ENCODE peak calls at places on chromosome 6, in five cellular contexts. T is CD8-positive, alpha-beta memory T cell; M is left ventricle myocardium inferior; U is caudate nucleus; X is A549. H is an unnamed sample.

GRCh38 chr6:50602191-50602810 is 111.0 kb upstream of the TFAP2D start:
- DNase-seq in T (no peak), M (no peak), U (no peak), X (peak; percentile 18), H (no peak)

GRCh38 chr6:93992976-93993375 is 573.6 kb upstream of the EPHA7 start:
- DNase-seq in T (no peak), M (no peak), U (no peak), X (no peak), H (no peak)

GRCh38 chr6:44966449-44967091 is 361.6 kb upstream of the RUNX2 start:
- DNase-seq in T (no peak), M (no peak), U (no peak), X (peak; percentile 57), H (peak; percentile 77)

GRCh38 chr6:90068835-90069478 is 174.7 kb downstream of the GJA10 start:
- DNase-seq in T (no peak), M (no peak), U (no peak), X (no peak), H (no peak)

GRCh38 chr6:79586548-79586947 is 44.6 kb upstream of the SH3BGRL2 start:
- DNase-seq in T (no peak), M (no peak), U (no peak), X (peak; percentile 54), H (no peak)

GRCh38 chr6:106630366-106630765 is 988 bp downstream of the QRSL1 start:
- DNase-seq in T (no peak), M (no peak), U (no peak), X (peak; percentile 6), H (no peak)

GRCh38 chr6:47446974-47447373 is 30.6 kb upstream of the CD2AP start:
- DNase-seq in T (no peak), M (no peak), U (no peak), X (no peak), H (no peak)

GRCh38 chr6:158460602-158461092 is 99.2 kb upstream of the TMEM181 start:
- DNase-seq in T (no peak), M (no peak), U (no peak), X (no peak), H (peak; percentile 59)

GRCh38 chr6:132017921-132018320 is 66.7 kb upstream of the CCN2 start:
- DNase-seq in T (no peak), M (no peak), U (no peak), X (no peak), H (no peak)

GRCh38 chr6:31878761-31879542 is at the start of gene SLC44A4:
- DNase-seq in T (no peak), M (no peak), U (no peak), X (no peak), H (no peak)

GRCh38 chr6:157106487-157106886 is 216.8 kb downstream of the TMEM242 start:
- DNase-seq in T (no peak), M (no peak), U (no peak), X (peak; percentile 28), H (peak; percentile 34)

GRCh38 chr6:83781506-83781905 is 71.7 kb upstream of the RIPPLY2 start:
- DNase-seq in T (no peak), M (no peak), U (no peak), X (no peak), H (no peak)

GRCh38 chr6:138461647-138462046 is 37.6 kb downstream of the NHSL1 start:
- DNase-seq in T (no peak), M (no peak), U (no peak), X (no peak), H (no peak)

GRCh38 chr6:138465007-138465645 is 34.2 kb downstream of the NHSL1 start:
- DNase-seq in T (no peak), M (no peak), U (no peak), X (peak; percentile 68), H (peak; percentile 99)

GRCh38 chr6:170208171-170208601 is 82.7 kb downstream of the DLL1 start:
- DNase-seq in T (no peak), M (no peak), U (no peak), X (no peak), H (no peak)

GRCh38 chr6:113416166-113416565 is 441.0 kb upstream of the MARCKS start:
- DNase-seq in T (no peak), M (no peak), U (no peak), X (no peak), H (no peak)

GRCh38 chr6:84135291-84135690 is 92.2 kb downstream of the CEP162 start:
- DNase-seq in T (no peak), M (no peak), U (no peak), X (no peak), H (peak; percentile 52)

GRCh38 chr6:5580736-5581568 is 319.6 kb downstream of the FARS2 start:
- DNase-seq in T (no peak), M (no peak), U (no peak), X (no peak), H (no peak)

GRCh38 chr6:151589667-151590066 is 95.8 kb downstream of the CCDC170 start:
- DNase-seq in T (no peak), M (no peak), U (no peak), X (no peak), H (no peak)

GRCh38 chr6:170178561-170179477 is 112.1 kb downstream of the DLL1 start:
- DNase-seq in T (no peak), M (peak; percentile 14), U (no peak), X (no peak), H (peak; percentile 89)

GRCh38 chr6:31479933-31480535 is 17.9 kb upstream of the MICB start:
- DNase-seq in T (no peak), M (no peak), U (no peak), X (no peak), H (no peak)

GRCh38 chr6:71419217-71419953 is 130.8 kb downstream of the OGFRL1 start:
- DNase-seq in T (no peak), M (peak; percentile 26), U (no peak), X (no peak), H (no peak)

GRCh38 chr6:137102851-137103492 is 58.2 kb upstream of the IL20RA start:
- DNase-seq in T (peak; percentile 18), M (no peak), U (no peak), X (no peak), H (no peak)

GRCh38 chr6:126661646-126662045 is 321.7 kb downstream of the CENPW start:
- DNase-seq in T (no peak), M (no peak), U (no peak), X (peak; percentile 1), H (no peak)

GRCh38 chr6:37517411-37517812 is 17.7 kb upstream of the CCDC167 start:
- DNase-seq in T (peak; percentile 92), M (no peak), U (no peak), X (no peak), H (no peak)
- H3K27ac ChIP-seq in T (peak overlapping the region; percentile 98), M (no peak overlapping the region), U (no peak overlapping the region), X (no peak overlapping the region), H (no peak overlapping the region)

DNA sequence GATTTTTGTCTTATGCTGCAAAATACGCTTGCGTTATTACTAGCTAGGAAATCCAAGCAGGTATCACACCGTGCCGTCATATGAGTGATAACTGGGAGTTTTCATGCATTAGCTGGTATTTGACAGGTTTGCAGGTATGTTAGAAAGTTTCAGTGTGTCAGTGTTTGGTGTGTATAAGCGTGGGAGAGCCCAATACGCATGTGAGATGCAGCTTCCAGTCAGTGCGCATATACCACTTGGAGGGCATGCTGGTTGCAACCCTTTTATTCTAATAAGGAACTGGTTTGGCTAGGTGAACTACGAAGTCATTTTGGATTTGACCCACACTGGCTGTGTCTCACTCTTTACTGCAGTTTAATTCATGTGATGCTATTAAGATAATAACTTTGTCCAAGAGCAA is 35.1 kb downstream of the JARID2 start:
- DNase-seq in T (no peak), M (no peak), U (no peak), X (no peak), H (no peak)
- H3K27ac ChIP-seq in T (no peak overlapping the region), M (no peak overlapping the region), U (no peak overlapping the region), X (no peak overlapping the region), H (no peak overlapping the region)

GRCh38 chr6:24686408-24686807 is 19.5 kb downstream of the ACOT13 start:
- DNase-seq in T (no peak), M (no peak), U (no peak), X (no peak), H (no peak)
- H3K27ac ChIP-seq in T (no peak overlapping the region), M (no peak overlapping the region), U (no peak overlapping the region), X (no peak overlapping the region), H (no peak overlapping the region)

DNA sequence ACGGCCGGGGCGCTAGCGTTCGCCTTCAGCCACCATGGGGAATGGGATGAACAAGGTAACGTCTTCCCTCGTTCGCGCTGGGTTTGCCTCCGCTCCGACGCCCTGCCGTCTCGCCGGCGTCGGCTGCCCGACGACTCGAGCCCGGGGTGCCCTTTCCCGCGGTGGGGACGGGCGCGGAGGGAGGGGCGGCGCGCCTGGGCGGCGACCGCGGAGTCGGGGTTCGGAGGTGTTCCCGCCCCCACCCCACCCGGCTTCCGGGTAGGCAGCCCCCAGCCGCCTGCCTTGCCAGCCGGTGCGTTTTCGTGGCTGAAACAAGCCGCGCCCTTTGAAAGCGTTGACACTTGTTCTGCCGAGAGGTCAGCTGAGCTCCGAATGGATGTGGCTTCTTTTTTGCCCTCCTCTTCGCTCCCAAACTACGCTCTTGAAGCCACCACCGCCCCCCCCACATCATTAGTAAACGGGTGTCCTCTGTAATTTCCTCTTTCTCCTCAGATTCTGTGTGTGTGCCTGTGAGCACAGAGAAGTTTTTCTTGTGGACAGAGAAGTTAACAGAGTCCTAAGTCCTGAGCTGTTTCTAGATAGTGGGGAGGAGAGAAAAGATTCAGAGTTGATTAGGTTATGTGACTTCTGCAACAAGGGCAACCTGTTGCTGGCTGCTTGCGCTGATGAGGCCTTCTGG is 358 bp downstream of the DUSP22 start:
- DNase-seq in T (peak; percentile 76), M (peak; percentile 75), U (no peak), X (peak; percentile 57), H (no peak)
- H3K27ac ChIP-seq in T (peak overlapping the region; percentile 69), M (peak overlapping the region; percentile 98), U (peak overlapping the region; percentile 92), X (peak overlapping the region; percentile 92), H (peak overlapping the region; percentile 96)

GRCh38 chr6:149300563-149300962 is 16.9 kb upstream of the TAB2 start:
- DNase-seq in T (no peak), M (no peak), U (no peak), X (no peak), H (no peak)

GRCh38 chr6:149302723-149303122 is 14.8 kb upstream of the TAB2 start:
- DNase-seq in T (no peak), M (no peak), U (no peak), X (no peak), H (no peak)

GRCh38 chr6:149303468-149303867 is 14.0 kb upstream of the TAB2 start:
- DNase-seq in T (no peak), M (no peak), U (no peak), X (no peak), H (no peak)

GRCh38 chr6:149306967-149307366 is 10.5 kb upstream of the TAB2 start:
- DNase-seq in T (no peak), M (no peak), U (no peak), X (no peak), H (no peak)

GRCh38 chr6:149305372-149305771 is 12.1 kb upstream of the TAB2 start:
- DNase-seq in T (no peak), M (no peak), U (no peak), X (no peak), H (no peak)
- H3K27ac ChIP-seq in T (no peak overlapping the region), M (no peak overlapping the region), U (no peak overlapping the region), X (no peak overlapping the region), H (no peak overlapping the region)